ENCODE peak calls at places on chromosomes 3 and 15, in six cellular contexts. S, C, H, G, N and O are unnamed samples.
A peak's percentile ranks its signal among the peaks of the same experiment; 100 is the strongest.

GRCh38 chr3:18007980-18008379 is 265.5 kb upstream of the TBC1D5 start:
- DNase-seq in S (no peak), C (no peak), H (no peak), G (no peak), N (no peak), O (no peak)

GRCh38 chr3:53804697-53805462 is 41.3 kb downstream of the CHDH start:
- DNase-seq in S (no peak), C (no peak), H (no peak), G (no peak), N (no peak), O (peak; percentile 15)

GRCh38 chr3:120908030-120908802 is at the start of gene STXBP5L:
- DNase-seq in S (peak; percentile 45), C (peak; percentile 2), H (peak; percentile 95), G (peak; percentile 69), N (peak; percentile 43), O (peak; percentile 89)

GRCh38 chr3:27224197-27224596 is 145.0 kb downstream of the NEK10 start:
- DNase-seq in S (no peak), C (no peak), H (no peak), G (no peak), N (no peak), O (no peak)

GRCh38 chr15:85618956-85619491 is 175.7 kb downstream of the KLHL25 start:
- DNase-seq in S (peak; percentile 43), C (peak; percentile 48), H (no peak), G (no peak), N (no peak), O (no peak)

GRCh38 chr3:14319654-14320182 is 82.7 kb upstream of the SLC6A6 start:
- DNase-seq in S (no peak), C (no peak), H (peak; percentile 77), G (no peak), N (no peak), O (peak; percentile 93)

GRCh38 chr3:42667096-42667522 is 13.6 kb downstream of the ZBTB47 start:
- DNase-seq in S (no peak), C (no peak), H (no peak), G (no peak), N (no peak), O (no peak)

GRCh38 chr3:13708871-13709595 is 160.1 kb downstream of the FBLN2 start:
- DNase-seq in S (no peak), C (no peak), H (no peak), G (no peak), N (no peak), O (no peak)

GRCh38 chr3:39216176-39216790 is 23.9 kb upstream of the XIRP1 start:
- DNase-seq in S (no peak), C (no peak), H (peak; percentile 96), G (no peak), N (no peak), O (peak; percentile 81)

GRCh38 chr15:22827125-22827524 is 11.3 kb upstream of the NIPA2 start:
- DNase-seq in S (no peak), C (no peak), H (no peak), G (no peak), N (no peak), O (no peak)

GRCh38 chr15:48494646-48495045 is 150.9 kb downstream of the FBN1 start:
- DNase-seq in S (no peak), C (no peak), H (no peak), G (no peak), N (no peak), O (no peak)

GRCh38 chr3:197454014-197454413 is 101.8 kb downstream of the BDH1 start:
- DNase-seq in S (no peak), C (no peak), H (peak; percentile 37), G (no peak), N (no peak), O (peak; percentile 27)

GRCh38 chr3:151788401-151788800 is 25.5 kb upstream of the AADAC start:
- DNase-seq in S (no peak), C (no peak), H (no peak), G (no peak), N (no peak), O (no peak)

GRCh38 chr15:97870771-97871170 is 89.7 kb upstream of the ARRDC4 start:
- DNase-seq in S (no peak), C (no peak), H (no peak), G (no peak), N (no peak), O (no peak)

GRCh38 chr3:52231502-52232278 is 6.2 kb upstream of the TLR9 start:
- DNase-seq in S (peak; percentile 85), C (peak; percentile 83), H (peak; percentile 73), G (no peak), N (no peak), O (peak; percentile 80)

GRCh38 chr15:74584779-74585178 is 30.9 kb upstream of the CLK3 start:
- DNase-seq in S (no peak), C (no peak), H (no peak), G (peak; percentile 36), N (peak; percentile 31), O (no peak)

GRCh38 chr15:84023636-84024035 is 211.9 kb upstream of the GOLGA6L4 start:
- DNase-seq in S (no peak), C (no peak), H (peak; percentile 34), G (no peak), N (no peak), O (peak; percentile 37)

GRCh38 chr15:33559207-33559890 is 248.6 kb downstream of the RYR3 start:
- DNase-seq in S (no peak), C (no peak), H (no peak), G (no peak), N (no peak), O (no peak)

GRCh38 chr15:65642588-65642987 is 20.9 kb downstream of the SLC24A1 start:
- DNase-seq in S (no peak), C (no peak), H (no peak), G (no peak), N (no peak), O (no peak)

GRCh38 chr3:187456268-187456667 is 88.1 kb downstream of the RTP4 start:
- DNase-seq in S (no peak), C (no peak), H (no peak), G (peak; percentile 19), N (peak; percentile 55), O (no peak)

GRCh38 chr15:81809543-81809942 is 236.3 kb downstream of the MEX3B start:
- DNase-seq in S (no peak), C (no peak), H (peak; percentile 72), G (no peak), N (no peak), O (peak; percentile 49)

GRCh38 chr3:147380271-147380995 is 25.9 kb downstream of the ZIC4 start:
- DNase-seq in S (no peak), C (no peak), H (no peak), G (no peak), N (no peak), O (no peak)

GRCh38 chr3:32239638-32240550 is 1.4 kb downstream of the CMTM8 start:
- DNase-seq in S (no peak), C (peak; percentile 12), H (peak; percentile 54), G (no peak), N (no peak), O (peak; percentile 67)

GRCh38 chr3:105904683-105905320 is 36.0 kb upstream of the CBLB start:
- DNase-seq in S (no peak), C (no peak), H (no peak), G (no peak), N (no peak), O (no peak)

GRCh38 chr3:17645074-17645698 is 97.2 kb downstream of the TBC1D5 start:
- DNase-seq in S (no peak), C (no peak), H (peak; percentile 29), G (no peak), N (peak; percentile 2), O (peak; percentile 45)